ENCODE peak calls at places on chromosomes 4 and X, in eight cellular contexts. One of them, this sample, is unnamed.

GRCh38 chr4:107826427-107826980 is 1.8 kb downstream of the SGMS2 start:
- DNase-seq in substantia nigra: no peak
- DNase-seq in tibial nerve: no peak
- DNase-seq in CD8-positive, alpha-beta T cell: no peak
- DNase-seq in dorsolateral prefrontal cortex: no peak
- DNase-seq in hepatocyte: peak; percentile 24
- DNase-seq in H1: no peak
- DNase-seq in Peyer's patch: no peak
- DNase-seq in this sample: no peak

GRCh38 chr4:101600287-101600686 is 190.2 kb upstream of the BANK1 start:
- DNase-seq in substantia nigra: no peak
- DNase-seq in CD8-positive, alpha-beta T cell: no peak
- DNase-seq in Peyer's patch: no peak
- DNase-seq in dorsolateral prefrontal cortex: no peak
- DNase-seq in hepatocyte: peak; percentile 7
- DNase-seq in tibial nerve: no peak
- DNase-seq in H1: no peak
- DNase-seq in this sample: no peak

GRCh38 chr4:17284323-17285175 is 227.3 kb downstream of the QDPR start:
- DNase-seq in hepatocyte: no peak
- DNase-seq in tibial nerve: no peak
- DNase-seq in CD8-positive, alpha-beta T cell: no peak
- DNase-seq in Peyer's patch: no peak
- DNase-seq in dorsolateral prefrontal cortex: no peak
- DNase-seq in H1: no peak
- DNase-seq in substantia nigra: no peak
- DNase-seq in this sample: no peak

GRCh38 chr4:84966382-84967291 is at the start of gene WDFY3:
- DNase-seq in substantia nigra: peak; percentile 64
- DNase-seq in CD8-positive, alpha-beta T cell: no peak
- DNase-seq in tibial nerve: peak; percentile 79
- DNase-seq in dorsolateral prefrontal cortex: peak; percentile 86
- DNase-seq in H1: peak; percentile 51
- DNase-seq in Peyer's patch: peak; percentile 78
- DNase-seq in hepatocyte: peak; percentile 92
- DNase-seq in this sample: peak; percentile 94

GRCh38 chr4:55397521-55398321 is 2.0 kb downstream of the TMEM165 start:
- DNase-seq in Peyer's patch: no peak
- DNase-seq in CD8-positive, alpha-beta T cell: no peak
- DNase-seq in hepatocyte: peak; percentile 28
- DNase-seq in H1: no peak
- DNase-seq in dorsolateral prefrontal cortex: no peak
- DNase-seq in tibial nerve: no peak
- DNase-seq in substantia nigra: no peak
- DNase-seq in this sample: no peak

GRCh38 chr4:105422207-105422920 is 51.5 kb downstream of the PPA2 start:
- DNase-seq in Peyer's patch: no peak
- DNase-seq in hepatocyte: no peak
- DNase-seq in substantia nigra: no peak
- DNase-seq in H1: no peak
- DNase-seq in dorsolateral prefrontal cortex: no peak
- DNase-seq in tibial nerve: no peak
- DNase-seq in CD8-positive, alpha-beta T cell: no peak
- DNase-seq in this sample: no peak

GRCh38 chrX:48025561-48025960 is 18.8 kb downstream of the SPACA5 start:
- DNase-seq in substantia nigra: no peak
- DNase-seq in hepatocyte: peak; percentile 74
- DNase-seq in tibial nerve: peak; percentile 66
- DNase-seq in Peyer's patch: no peak
- DNase-seq in H1: no peak
- DNase-seq in CD8-positive, alpha-beta T cell: peak; percentile 58
- DNase-seq in dorsolateral prefrontal cortex: no peak
- DNase-seq in this sample: no peak

GRCh38 chrX:24851776-24852175 is 158.1 kb downstream of the POLA1 start:
- DNase-seq in H1: no peak
- DNase-seq in dorsolateral prefrontal cortex: no peak
- DNase-seq in Peyer's patch: no peak
- DNase-seq in substantia nigra: no peak
- DNase-seq in hepatocyte: no peak
- DNase-seq in tibial nerve: no peak
- DNase-seq in CD8-positive, alpha-beta T cell: no peak
- DNase-seq in this sample: no peak

GRCh38 chr4:15003441-15003890 is 1.2 kb downstream of the CPEB2 start:
- DNase-seq in H1: no peak
- DNase-seq in Peyer's patch: peak; percentile 82
- DNase-seq in substantia nigra: no peak
- DNase-seq in CD8-positive, alpha-beta T cell: no peak
- DNase-seq in dorsolateral prefrontal cortex: no peak
- DNase-seq in hepatocyte: peak; percentile 82
- DNase-seq in tibial nerve: no peak
- DNase-seq in this sample: peak; percentile 75

GRCh38 chr4:159210975-159211374 is 108.1 kb downstream of the RAPGEF2 start:
- DNase-seq in hepatocyte: no peak
- DNase-seq in dorsolateral prefrontal cortex: no peak
- DNase-seq in H1: no peak
- DNase-seq in Peyer's patch: no peak
- DNase-seq in substantia nigra: no peak
- DNase-seq in CD8-positive, alpha-beta T cell: no peak
- DNase-seq in tibial nerve: no peak
- DNase-seq in this sample: no peak

GRCh38 chr4:1113311-1114009 is at the start of gene RNF212:
- DNase-seq in tibial nerve: no peak
- DNase-seq in hepatocyte: peak; percentile 66
- DNase-seq in CD8-positive, alpha-beta T cell: peak; percentile 58
- DNase-seq in dorsolateral prefrontal cortex: no peak
- DNase-seq in H1: no peak
- DNase-seq in substantia nigra: no peak
- DNase-seq in Peyer's patch: no peak
- DNase-seq in this sample: no peak

GRCh38 chr4:89110541-89110985 is 770 bp upstream of the TIGD2 start:
- DNase-seq in dorsolateral prefrontal cortex: no peak
- DNase-seq in Peyer's patch: no peak
- DNase-seq in H1: no peak
- DNase-seq in substantia nigra: no peak
- DNase-seq in tibial nerve: no peak
- DNase-seq in CD8-positive, alpha-beta T cell: no peak
- DNase-seq in hepatocyte: peak; percentile 37
- DNase-seq in this sample: no peak

GRCh38 chrX:43809463-43809862 is 72.8 kb downstream of the MAOB start:
- DNase-seq in substantia nigra: no peak
- DNase-seq in CD8-positive, alpha-beta T cell: no peak
- DNase-seq in H1: no peak
- DNase-seq in Peyer's patch: no peak
- DNase-seq in dorsolateral prefrontal cortex: no peak
- DNase-seq in tibial nerve: peak; percentile 36
- DNase-seq in hepatocyte: no peak
- DNase-seq in this sample: no peak

GRCh38 chr4:156790866-156791265 is 180.7 kb downstream of the PDGFC start:
- DNase-seq in hepatocyte: no peak
- DNase-seq in Peyer's patch: no peak
- DNase-seq in tibial nerve: no peak
- DNase-seq in substantia nigra: no peak
- DNase-seq in CD8-positive, alpha-beta T cell: no peak
- DNase-seq in dorsolateral prefrontal cortex: no peak
- DNase-seq in H1: no peak
- DNase-seq in this sample: no peak

GRCh38 chr4:154399259-154399974 is 92.2 kb downstream of the DCHS2 start:
- DNase-seq in dorsolateral prefrontal cortex: no peak
- DNase-seq in H1: no peak
- DNase-seq in hepatocyte: peak; percentile 58
- DNase-seq in substantia nigra: no peak
- DNase-seq in CD8-positive, alpha-beta T cell: no peak
- DNase-seq in Peyer's patch: no peak
- DNase-seq in tibial nerve: no peak
- DNase-seq in this sample: no peak

GRCh38 chr4:158760866-158761265 is 8.0 kb upstream of the FNIP2 start:
- DNase-seq in substantia nigra: no peak
- DNase-seq in hepatocyte: no peak
- DNase-seq in Peyer's patch: no peak
- DNase-seq in dorsolateral prefrontal cortex: no peak
- DNase-seq in CD8-positive, alpha-beta T cell: no peak
- DNase-seq in H1: no peak
- DNase-seq in tibial nerve: no peak
- DNase-seq in this sample: no peak

GRCh38 chr4:150960079-150960478 is 55.0 kb downstream of the LRBA start:
- DNase-seq in substantia nigra: no peak
- DNase-seq in Peyer's patch: no peak
- DNase-seq in CD8-positive, alpha-beta T cell: no peak
- DNase-seq in hepatocyte: peak; percentile 19
- DNase-seq in H1: no peak
- DNase-seq in dorsolateral prefrontal cortex: no peak
- DNase-seq in tibial nerve: no peak
- DNase-seq in this sample: no peak

GRCh38 chrX:104270916-104271512 is 16.3 kb upstream of the ESX1 start:
- DNase-seq in dorsolateral prefrontal cortex: peak; percentile 59
- DNase-seq in tibial nerve: peak; percentile 8
- DNase-seq in hepatocyte: peak; percentile 38
- DNase-seq in H1: no peak
- DNase-seq in Peyer's patch: no peak
- DNase-seq in CD8-positive, alpha-beta T cell: no peak
- DNase-seq in substantia nigra: no peak
- DNase-seq in this sample: peak; percentile 58

GRCh38 chr4:4981827-4982226 is 37.4 kb downstream of the CYTL1 start:
- DNase-seq in CD8-positive, alpha-beta T cell: no peak
- DNase-seq in hepatocyte: no peak
- DNase-seq in dorsolateral prefrontal cortex: no peak
- DNase-seq in Peyer's patch: no peak
- DNase-seq in substantia nigra: no peak
- DNase-seq in H1: no peak
- DNase-seq in tibial nerve: no peak
- DNase-seq in this sample: no peak

GRCh38 chrX:152632445-152633097 is 5.1 kb upstream of the GABRQ start:
- DNase-seq in H1: no peak
- DNase-seq in dorsolateral prefrontal cortex: peak; percentile 64
- DNase-seq in CD8-positive, alpha-beta T cell: no peak
- DNase-seq in Peyer's patch: no peak
- DNase-seq in hepatocyte: peak; percentile 55
- DNase-seq in tibial nerve: peak; percentile 78
- DNase-seq in substantia nigra: no peak
- DNase-seq in this sample: peak; percentile 56

GRCh38 chrX:123731987-123732678 is 719 bp downstream of the THOC2 start:
- DNase-seq in hepatocyte: peak; percentile 41
- DNase-seq in tibial nerve: no peak
- DNase-seq in substantia nigra: peak; percentile 3
- DNase-seq in CD8-positive, alpha-beta T cell: no peak
- DNase-seq in Peyer's patch: peak; percentile 53
- DNase-seq in H1: no peak
- DNase-seq in dorsolateral prefrontal cortex: no peak
- DNase-seq in this sample: no peak

GRCh38 chr4:73311428-73311827 is 52.8 kb upstream of the ANKRD17 start:
- DNase-seq in dorsolateral prefrontal cortex: no peak
- DNase-seq in tibial nerve: no peak
- DNase-seq in H1: no peak
- DNase-seq in hepatocyte: peak; percentile 30
- DNase-seq in Peyer's patch: no peak
- DNase-seq in CD8-positive, alpha-beta T cell: no peak
- DNase-seq in substantia nigra: no peak
- DNase-seq in this sample: no peak

GRCh38 chr4:1247811-1248261 is 1.1 kb downstream of the CTBP1 start:
- DNase-seq in hepatocyte: no peak
- DNase-seq in dorsolateral prefrontal cortex: peak; percentile 43
- DNase-seq in H1: no peak
- DNase-seq in tibial nerve: no peak
- DNase-seq in CD8-positive, alpha-beta T cell: no peak
- DNase-seq in substantia nigra: no peak
- DNase-seq in Peyer's patch: no peak
- DNase-seq in this sample: no peak

GRCh38 chr4:42280327-42281095 is 116.8 kb upstream of the SHISA3 start:
- DNase-seq in dorsolateral prefrontal cortex: no peak
- DNase-seq in CD8-positive, alpha-beta T cell: no peak
- DNase-seq in Peyer's patch: no peak
- DNase-seq in substantia nigra: no peak
- DNase-seq in H1: no peak
- DNase-seq in tibial nerve: no peak
- DNase-seq in hepatocyte: peak; percentile 37
- DNase-seq in this sample: no peak

GRCh38 chr4:185920691-185921260 is 108.8 kb upstream of the SORBS2 start:
- DNase-seq in Peyer's patch: no peak
- DNase-seq in H1: no peak
- DNase-seq in substantia nigra: no peak
- DNase-seq in dorsolateral prefrontal cortex: no peak
- DNase-seq in tibial nerve: no peak
- DNase-seq in hepatocyte: no peak
- DNase-seq in CD8-positive, alpha-beta T cell: no peak
- DNase-seq in this sample: no peak
- H3K27ac ChIP-seq in Peyer's patch: no peak overlapping the region
- H3K27ac ChIP-seq in H1: no peak overlapping the region
- H3K27ac ChIP-seq in substantia nigra: no peak overlapping the region
- H3K27ac ChIP-seq in dorsolateral prefrontal cortex: no peak overlapping the region
- H3K27ac ChIP-seq in tibial nerve: no peak overlapping the region
- H3K27ac ChIP-seq in hepatocyte: no peak overlapping the region
- H3K27ac ChIP-seq in CD8-positive, alpha-beta T cell: no peak overlapping the region
- H3K27ac ChIP-seq in this sample: no peak overlapping the region

GRCh38 chrX:51494409-51494808 is 2.0 kb downstream of the NUDT11 start:
- DNase-seq in dorsolateral prefrontal cortex: no peak
- DNase-seq in H1: no peak
- DNase-seq in CD8-positive, alpha-beta T cell: no peak
- DNase-seq in hepatocyte: no peak
- DNase-seq in Peyer's patch: no peak
- DNase-seq in substantia nigra: no peak
- DNase-seq in tibial nerve: no peak
- DNase-seq in this sample: no peak

GRCh38 chrX:51496501-51497291 is at the start of gene NUDT11:
- DNase-seq in dorsolateral prefrontal cortex: peak; percentile 56
- DNase-seq in hepatocyte: peak; percentile 82
- DNase-seq in CD8-positive, alpha-beta T cell: peak; percentile 51
- DNase-seq in substantia nigra: peak; percentile 1
- DNase-seq in Peyer's patch: peak; percentile 51
- DNase-seq in tibial nerve: peak; percentile 18
- DNase-seq in H1: no peak
- DNase-seq in this sample: peak; percentile 90
- H3K27ac ChIP-seq in dorsolateral prefrontal cortex: no peak within 1 kb of the TSS
- H3K27ac ChIP-seq in hepatocyte: peak within 1 kb of the TSS; percentile 62
- H3K27ac ChIP-seq in CD8-positive, alpha-beta T cell: no peak within 1 kb of the TSS
- H3K27ac ChIP-seq in substantia nigra: no peak within 1 kb of the TSS
- H3K27ac ChIP-seq in Peyer's patch: no peak within 1 kb of the TSS
- H3K27ac ChIP-seq in tibial nerve: no peak within 1 kb of the TSS
- H3K27ac ChIP-seq in H1: no peak within 1 kb of the TSS
- H3K27ac ChIP-seq in this sample: no peak within 1 kb of the TSS

DNA sequence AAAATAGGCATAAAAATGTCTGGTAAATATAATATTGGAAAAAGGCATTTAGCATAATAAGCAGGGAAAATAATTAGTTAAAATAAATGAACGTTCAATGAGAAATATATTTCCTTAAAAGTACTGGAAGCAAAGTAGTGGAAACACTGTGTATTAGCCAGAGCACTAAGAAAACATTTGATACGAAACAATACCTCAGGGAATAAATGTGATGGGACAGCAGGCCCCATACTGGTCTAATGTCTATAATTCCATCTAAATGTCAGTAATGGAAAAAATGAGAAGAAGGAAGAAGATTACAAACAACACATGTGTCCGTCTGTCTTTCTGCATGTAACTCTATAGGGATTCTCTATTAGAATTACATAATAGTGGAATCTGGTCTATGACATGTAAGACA is 79.0 kb downstream of the PDE5A start:
- DNase-seq in CD8-positive, alpha-beta T cell: no peak
- DNase-seq in H1: no peak
- DNase-seq in dorsolateral prefrontal cortex: no peak
- DNase-seq in tibial nerve: no peak
- DNase-seq in substantia nigra: no peak
- DNase-seq in hepatocyte: no peak
- DNase-seq in Peyer's patch: no peak
- DNase-seq in this sample: no peak
- H3K27ac ChIP-seq in CD8-positive, alpha-beta T cell: no peak overlapping the region
- H3K27ac ChIP-seq in H1: no peak overlapping the region
- H3K27ac ChIP-seq in dorsolateral prefrontal cortex: no peak overlapping the region
- H3K27ac ChIP-seq in tibial nerve: no peak overlapping the region
- H3K27ac ChIP-seq in substantia nigra: no peak overlapping the region
- H3K27ac ChIP-seq in hepatocyte: no peak overlapping the region
- H3K27ac ChIP-seq in Peyer's patch: no peak overlapping the region
- H3K27ac ChIP-seq in this sample: peak overlapping the region; percentile 7

GRCh38 chr4:22689428-22689827 is 3.3 kb upstream of the GBA3 start:
- DNase-seq in CD8-positive, alpha-beta T cell: no peak
- DNase-seq in dorsolateral prefrontal cortex: no peak
- DNase-seq in hepatocyte: no peak
- DNase-seq in H1: no peak
- DNase-seq in tibial nerve: no peak
- DNase-seq in Peyer's patch: no peak
- DNase-seq in substantia nigra: no peak
- DNase-seq in this sample: no peak
- H3K27ac ChIP-seq in CD8-positive, alpha-beta T cell: no peak overlapping the region
- H3K27ac ChIP-seq in dorsolateral prefrontal cortex: no peak overlapping the region
- H3K27ac ChIP-seq in hepatocyte: no peak overlapping the region
- H3K27ac ChIP-seq in H1: no peak overlapping the region
- H3K27ac ChIP-seq in tibial nerve: no peak overlapping the region
- H3K27ac ChIP-seq in Peyer's patch: no peak overlapping the region
- H3K27ac ChIP-seq in substantia nigra: no peak overlapping the region
- H3K27ac ChIP-seq in this sample: no peak overlapping the region

This sample was measured in aorta.